ENCODE peak calls at places on chromosomes 2 and 18, in eight cellular contexts. T is H9, J is mesenchymal stem cell, P is mammary epithelial cell, N is Karpas-422, K is neuronal stem cell, D is fibroblast of lung, X is PC-9. H is an unnamed sample.

GRCh38 chr2:88637464-88637863 is 10.2 kb upstream of the EIF2AK3 start:
- DNase-seq in T (no peak), J (no peak), P (no peak), N (no peak), K (no peak), D (no peak), X (no peak), H (no peak)

GRCh38 chr2:177242136-177242987 is 22.2 kb downstream of the NFE2L2 start:
- DNase-seq in T (no peak), J (peak), P (peak), N (no peak), K (no peak), D (peak), X (peak), H (no peak)

GRCh38 chr2:216389565-216389964 is 17.3 kb upstream of the MARCHF4 start:
- DNase-seq in T (no peak), J (peak), P (no peak), N (no peak), K (no peak), D (peak), X (no peak), H (no peak)

GRCh38 chr2:191486584-191487320 is 191.2 kb upstream of the NABP1 start:
- DNase-seq in T (no peak), J (peak), P (peak), N (no peak), K (no peak), D (peak), X (peak), H (no peak)

GRCh38 chr2:237210763-237211162 is 125.1 kb downstream of the COPS8 start:
- DNase-seq in T (peak), J (no peak), P (no peak), N (no peak), K (no peak), D (no peak), X (no peak), H (no peak)

GRCh38 chr2:73939419-73939818 is 12.7 kb downstream of the DGUOK start:
- DNase-seq in T (peak), J (peak), P (peak), N (no peak), K (no peak), D (peak), X (no peak), H (no peak)

GRCh38 chr18:44741551-44741950 is 60.9 kb downstream of the SETBP1 start:
- DNase-seq in T (no peak), J (no peak), P (no peak), N (no peak), K (no peak), D (no peak), X (no peak), H (no peak)

GRCh38 chr2:12014088-12014960 is 267.9 kb downstream of the LPIN1 start:
- DNase-seq in T (no peak), J (no peak), P (no peak), N (no peak), K (no peak), D (peak), X (no peak), H (peak)

GRCh38 chr2:85457877-85458316 is 39.4 kb downstream of the SH2D6 start:
- DNase-seq in T (no peak), J (no peak), P (peak), N (no peak), K (no peak), D (no peak), X (peak), H (no peak)

GRCh38 chr2:45892236-45892701 is 240.8 kb downstream of the PRKCE start:
- DNase-seq in T (no peak), J (no peak), P (no peak), N (no peak), K (no peak), D (peak), X (no peak), H (no peak)

GRCh38 chr2:184780944-184781343 is 182.6 kb downstream of the ZNF804A start:
- DNase-seq in T (no peak), J (no peak), P (no peak), N (no peak), K (no peak), D (no peak), X (no peak), H (no peak)

GRCh38 chr18:76522104-76522503 is 27.1 kb upstream of the ZNF516 start:
- DNase-seq in T (peak), J (no peak), P (no peak), N (no peak), K (no peak), D (no peak), X (no peak), H (no peak)

GRCh38 chr18:74299746-74300145 is 8.0 kb upstream of the CYB5A start:
- DNase-seq in T (no peak), J (no peak), P (peak), N (no peak), K (no peak), D (no peak), X (no peak), H (no peak)

GRCh38 chr2:6986251-6986893 is 69.2 kb downstream of the RNF144A start:
- DNase-seq in T (no peak), J (peak), P (peak), N (no peak), K (peak), D (no peak), X (no peak), H (no peak)

GRCh38 chr18:34039194-34039593 is 185.5 kb downstream of the NOL4 start:
- DNase-seq in T (no peak), J (peak), P (no peak), N (peak), K (no peak), D (peak), X (no peak), H (peak)

GRCh38 chr2:218396688-218397501 is 2.8 kb upstream of the CTDSP1 start:
- DNase-seq in T (peak), J (peak), P (peak), N (peak), K (peak), D (peak), X (peak), H (peak)

GRCh38 chr2:75896779-75897366 is 186.2 kb upstream of the GCFC2 start:
- DNase-seq in T (peak), J (peak), P (peak), N (peak), K (peak), D (no peak), X (peak), H (peak)

GRCh38 chr2:100606740-100607343 is 44.0 kb downstream of the PDCL3 start:
- DNase-seq in T (peak), J (peak), P (peak), N (peak), K (peak), D (peak), X (peak), H (peak)

GRCh38 chr18:45690975-45691815 is 32.8 kb upstream of the SLC14A1 start:
- DNase-seq in T (peak), J (peak), P (peak), N (peak), K (peak), D (peak), X (peak), H (peak)

GRCh38 chr2:125070726-125071505 is 1045.8 kb downstream of the CNTNAP5 start:
- DNase-seq in T (no peak), J (no peak), P (no peak), N (no peak), K (no peak), D (no peak), X (no peak), H (no peak)

GRCh38 chr18:29647700-29648099 is 1394.8 kb downstream of the DSC3 start:
- DNase-seq in T (no peak), J (no peak), P (no peak), N (no peak), K (no peak), D (no peak), X (no peak), H (no peak)

GRCh38 chr2:1183300-1183699 is 230.0 kb upstream of the TPO start:
- DNase-seq in T (no peak), J (no peak), P (no peak), N (no peak), K (no peak), D (no peak), X (no peak), H (no peak)

GRCh38 chr18:8901019-8901418 is 195.7 kb downstream of the MTCL1 start:
- DNase-seq in T (no peak), J (no peak), P (no peak), N (no peak), K (no peak), D (no peak), X (no peak), H (peak)

GRCh38 chr2:162890690-162891311 is 52.2 kb upstream of the KCNH7 start:
- DNase-seq in T (no peak), J (peak), P (peak), N (peak), K (peak), D (peak), X (peak), H (peak)

GRCh38 chr2:232345251-232345650 is 33.3 kb upstream of the ALPP start:
- DNase-seq in T (no peak), J (no peak), P (no peak), N (no peak), K (no peak), D (no peak), X (no peak), H (no peak)

GRCh38 chr2:222320441-222321395 is 21.9 kb upstream of the PAX3 start:
- DNase-seq in T (no peak), J (peak), P (no peak), N (no peak), K (no peak), D (no peak), X (no peak), H (no peak)

GRCh38 chr2:131125195-131125757 is 20.1 kb downstream of the PLEKHB2 start:
- DNase-seq in T (no peak), J (no peak), P (no peak), N (no peak), K (no peak), D (no peak), X (no peak), H (no peak)

GRCh38 chr2:240957656-240958365 is 40.6 kb upstream of the SNED1 start:
- DNase-seq in T (peak), J (peak), P (no peak), N (no peak), K (no peak), D (peak), X (no peak), H (no peak)

GRCh38 chr2:46462936-46463335 is 16.4 kb upstream of the TMEM247 start:
- DNase-seq in T (no peak), J (peak), P (no peak), N (no peak), K (no peak), D (peak), X (no peak), H (no peak)

GRCh38 chr2:100178085-100178788 is 35.8 kb upstream of the AFF3 start:
- DNase-seq in T (peak), J (peak), P (peak), N (peak), K (peak), D (peak), X (peak), H (peak)

GRCh38 chr18:49340446-49340845 is 120.0 kb downstream of the DYM start:
- DNase-seq in T (no peak), J (peak), P (peak), N (no peak), K (no peak), D (peak), X (no peak), H (no peak)

GRCh38 chr2:165815742-165816141 is 21.7 kb upstream of the GALNT3 start:
- DNase-seq in T (no peak), J (no peak), P (no peak), N (peak), K (no peak), D (no peak), X (no peak), H (peak)
- H2AFZ ChIP-seq in T (no peak), J (no peak), P (no peak), N (peak), K (no peak), D (no peak), X (no peak), H (peak)

GRCh38 chr2:31979966-31980365 is 30.8 kb downstream of the MEMO1 start:
- DNase-seq in T (no peak), J (no peak), P (no peak), N (no peak), K (no peak), D (no peak), X (no peak), H (no peak)

GRCh38 chr2:31978436-31978835 is 32.4 kb downstream of the MEMO1 start:
- DNase-seq in T (no peak), J (no peak), P (no peak), N (no peak), K (no peak), D (no peak), X (no peak), H (no peak)

GRCh38 chr2:31983762-31984467 is 26.9 kb downstream of the MEMO1 start:
- DNase-seq in T (no peak), J (no peak), P (no peak), N (no peak), K (no peak), D (no peak), X (no peak), H (no peak)

GRCh38 chr2:31978998-31979397 is 31.8 kb downstream of the MEMO1 start:
- DNase-seq in T (no peak), J (no peak), P (no peak), N (no peak), K (no peak), D (no peak), X (no peak), H (no peak)

DNA sequence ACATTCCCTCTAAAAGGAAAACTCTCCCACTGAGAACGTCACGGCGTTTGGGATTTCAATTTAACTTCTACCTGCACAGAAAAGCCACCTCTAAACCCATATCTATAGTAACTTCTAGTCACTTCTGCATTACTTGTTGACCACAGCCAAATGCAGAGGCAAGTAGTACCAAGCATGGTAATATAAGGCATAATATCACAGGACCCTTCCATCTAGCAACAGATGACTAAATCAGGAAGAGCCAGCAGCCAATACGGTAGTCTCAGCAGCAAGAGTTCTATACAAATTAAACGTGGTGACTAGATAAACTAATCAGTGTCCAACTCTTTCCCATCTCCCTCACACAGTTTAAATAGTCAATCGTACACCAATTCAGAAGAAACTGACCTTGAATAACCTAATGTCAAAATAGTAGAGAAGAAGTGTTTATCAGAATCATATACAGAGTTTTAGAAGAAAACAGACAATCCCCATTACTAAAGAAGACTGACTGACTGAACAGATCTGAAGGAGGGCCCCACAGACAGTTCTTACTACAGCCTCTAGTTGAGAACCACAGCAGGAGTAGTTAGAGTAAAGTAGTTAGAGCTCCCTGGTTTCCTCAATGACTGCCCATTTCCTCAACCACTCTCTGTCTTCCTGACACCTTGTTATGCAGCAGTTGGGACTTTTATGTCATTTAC is 30.0 kb downstream of the MEMO1 start:
- DNase-seq in T (peak), J (peak), P (no peak), N (peak), K (no peak), D (peak), X (no peak), H (peak)
- H3K27ac ChIP-seq in T (no peak), J (no peak), P (no peak), N (peak), K (no peak), D (no peak), X (no peak), H (peak)

GRCh38 chr2:70468898-70469297 is 84.7 kb downstream of the TGFA start:
- DNase-seq in T (peak), J (no peak), P (no peak), N (no peak), K (no peak), D (no peak), X (no peak), H (no peak)

GRCh38 chr2:70467831-70468810 is 85.5 kb downstream of the TGFA start:
- DNase-seq in T (no peak), J (no peak), P (no peak), N (no peak), K (no peak), D (no peak), X (no peak), H (no peak)

GRCh38 chr2:70469435-70469834 is 84.2 kb downstream of the TGFA start:
- DNase-seq in T (peak), J (no peak), P (no peak), N (no peak), K (no peak), D (no peak), X (no peak), H (no peak)

GRCh38 chr2:70471129-70471528 is 82.5 kb downstream of the TGFA start:
- DNase-seq in T (no peak), J (no peak), P (no peak), N (no peak), K (no peak), D (no peak), X (peak), H (no peak)

GRCh38 chr2:70469961-70470360 is 83.7 kb downstream of the TGFA start:
- DNase-seq in T (no peak), J (no peak), P (no peak), N (no peak), K (no peak), D (no peak), X (no peak), H (no peak)
- H3K4me2 ChIP-seq in T (no peak), J (no peak), P (no peak), N (no peak), K (no peak), D (no peak), X (no peak), H (no peak)

GRCh38 chr2:158693476-158693875 is 101.6 kb upstream of the DAPL1 start:
- DNase-seq in T (no peak), J (no peak), P (no peak), N (no peak), K (no peak), D (no peak), X (no peak), H (no peak)

GRCh38 chr2:158702740-158703139 is 92.4 kb upstream of the DAPL1 start:
- DNase-seq in T (no peak), J (no peak), P (no peak), N (no peak), K (no peak), D (no peak), X (no peak), H (no peak)

GRCh38 chr2:158695287-158695686 is 99.8 kb upstream of the DAPL1 start:
- DNase-seq in T (no peak), J (no peak), P (no peak), N (no peak), K (no peak), D (no peak), X (no peak), H (no peak)

GRCh38 chr2:158699323-158699722 is 95.8 kb upstream of the DAPL1 start:
- DNase-seq in T (no peak), J (no peak), P (no peak), N (no peak), K (no peak), D (no peak), X (no peak), H (no peak)
- H2AFZ ChIP-seq in T (no peak), J (no peak), P (no peak), N (no peak), K (no peak), D (no peak), X (no peak), H (no peak)

GRCh38 chr18:7567487-7568425 is 640 bp downstream of the PTPRM start:
- DNase-seq in T (peak), J (peak), P (peak), N (no peak), K (peak), D (peak), X (peak), H (no peak)
- H3K27ac ChIP-seq in T (no peak), J (peak), P (peak), N (no peak), K (no peak), D (peak), X (no peak), H (no peak)

GRCh38 chr2:46131-46470 is 204 bp downstream of the FAM110C start:
- DNase-seq in T (peak), J (no peak), P (no peak), N (no peak), K (peak), D (no peak), X (no peak), H (no peak)
- H3K4me2 ChIP-seq in T (peak), J (peak), P (peak), N (no peak), K (peak), D (no peak), X (peak), H (no peak)

GRCh38 chr2:9656270-9656766 is 25.5 kb upstream of the YWHAQ start:
- DNase-seq in T (no peak), J (peak), P (peak), N (no peak), K (no peak), D (peak), X (peak), H (no peak)
- H2AFZ ChIP-seq in T (no peak), J (no peak), P (no peak), N (no peak), K (peak), D (no peak), X (no peak), H (no peak)

H was measured in OCI-LY7.